ENCODE peak calls at places on chromosomes 13 and 19, in eight cellular contexts. I is germinal center; V is iris pigment epithelial cell; B is bronchial epithelial cell; X is fibroblast of the aortic adventitia; G is substantia nigra; T is T-helper 2 cell treated with Interferon-gamma antibody and Interleukin-4, amounts not matched to agents 5 μg/mL and 100 μg/mL, for 36 hours; D is T-helper 9 cell. M is an unnamed sample.

GRCh38 chr13:91111476-91112190 is 235.9 kb upstream of the MIR17HG start:
- DNase-seq in I (no peak), V (no peak), B (no peak), X (no peak), G (no peak), T (no peak), D (no peak), M (no peak)

GRCh38 chr19:43634516-43634876 is 5.2 kb downstream of the CADM4 start:
- DNase-seq in I (no peak), V (no peak), B (no peak), X (no peak), G (no peak), T (no peak), D (no peak), M (no peak)

GRCh38 chr13:92362717-92363116 is 863.9 kb upstream of the GPC6 start:
- DNase-seq in I (no peak), V (no peak), B (no peak), X (peak), G (no peak), T (no peak), D (no peak), M (no peak)

GRCh38 chr13:23510979-23511735 is 59.1 kb upstream of the TNFRSF19 start:
- DNase-seq in I (no peak), V (peak), B (peak), X (no peak), G (no peak), T (no peak), D (no peak), M (no peak)

GRCh38 chr19:30029721-30030510 is 87.9 kb downstream of the URI1 start:
- DNase-seq in I (no peak), V (peak), B (peak), X (peak), G (no peak), T (peak), D (no peak), M (no peak)

GRCh38 chr13:99859178-99860177 is 112.1 kb downstream of the ZIC5 start:
- DNase-seq in I (no peak), V (no peak), B (no peak), X (no peak), G (no peak), T (peak), D (no peak), M (no peak)

GRCh38 chr19:7004313-7004931 is 16.8 kb downstream of the MBD3L2B start:
- DNase-seq in I (no peak), V (peak), B (peak), X (peak), G (no peak), T (peak), D (no peak), M (no peak)

GRCh38 chr13:20247963-20248362 is 15.8 kb upstream of the GJB6 start:
- DNase-seq in I (no peak), V (no peak), B (no peak), X (no peak), G (no peak), T (no peak), D (no peak), M (no peak)

GRCh38 chr19:33746159-33746558 is 50.5 kb upstream of the KCTD15 start:
- DNase-seq in I (no peak), V (no peak), B (no peak), X (no peak), G (no peak), T (no peak), D (no peak), M (no peak)

GRCh38 chr19:13153627-13154240 is 3.5 kb downstream of the IER2 start:
- DNase-seq in I (peak), V (peak), B (no peak), X (peak), G (no peak), T (no peak), D (no peak), M (no peak)

GRCh38 chr19:50743537-50743936 is 20.4 kb downstream of the CLEC11A start:
- DNase-seq in I (no peak), V (no peak), B (no peak), X (no peak), G (no peak), T (no peak), D (no peak), M (no peak)

GRCh38 chr19:54469496-54469934 is 3.6 kb downstream of the CDC42EP5 start:
- DNase-seq in I (no peak), V (no peak), B (peak), X (no peak), G (no peak), T (no peak), D (no peak), M (no peak)

GRCh38 chr19:3014135-3014534 is 14.9 kb downstream of the TLE2 start:
- DNase-seq in I (no peak), V (no peak), B (no peak), X (no peak), G (no peak), T (no peak), D (no peak), M (no peak)

GRCh38 chr19:23980805-23981204 is 66.1 kb downstream of the ZNF726 start:
- DNase-seq in I (no peak), V (no peak), B (no peak), X (no peak), G (no peak), T (no peak), D (no peak), M (no peak)

GRCh38 chr19:39506944-39507714 is 7.8 kb upstream of the SELENOV start:
- DNase-seq in I (peak), V (peak), B (peak), X (peak), G (no peak), T (peak), D (no peak), M (no peak)

GRCh38 chr19:681029-681626 is 4.9 kb downstream of the FSTL3 start:
- DNase-seq in I (peak), V (no peak), B (no peak), X (no peak), G (no peak), T (no peak), D (no peak), M (peak)

GRCh38 chr13:47764817-47765216 is 236.3 kb downstream of the SUCLA2 start:
- DNase-seq in I (no peak), V (no peak), B (no peak), X (no peak), G (no peak), T (no peak), D (no peak), M (no peak)